ENCODE peak calls at places on chromosomes 6 and 20, in nine cellular contexts. M is A673, L is GM20000, Z is heart right ventricle, A is retinal pigment epithelial cell, V is GM12865, D is AG04450, Y is AG09319, T is stomach. O is an unnamed sample.

GRCh38 chr20:61588356-61589054 is 336.4 kb downstream of the CDH4 start:
- DNase-seq in M (no peak), L (no peak), Z (no peak), A (peak), V (no peak), D (peak), Y (no peak), T (no peak), O (no peak)

GRCh38 chr6:154682633-154683125 is 50.5 kb upstream of the SCAF8 start:
- DNase-seq in M (no peak), L (no peak), Z (no peak), A (no peak), V (no peak), D (no peak), Y (no peak), T (no peak), O (no peak)

GRCh38 chr20:3479759-3480615 is 9.2 kb downstream of the ATRN start:
- DNase-seq in M (no peak), L (no peak), Z (no peak), A (no peak), V (no peak), D (no peak), Y (no peak), T (no peak), O (no peak)

GRCh38 chr20:58973866-58974265 is 7.2 kb upstream of the NELFCD start:
- DNase-seq in M (no peak), L (no peak), Z (no peak), A (no peak), V (no peak), D (no peak), Y (no peak), T (no peak), O (no peak)

GRCh38 chr6:169252805-169253189 is 849 bp downstream of the THBS2 start:
- DNase-seq in M (peak), L (no peak), Z (no peak), A (peak), V (no peak), D (no peak), Y (no peak), T (no peak), O (no peak)

GRCh38 chr20:33789109-33789857 is 21.9 kb upstream of the CHMP4B start:
- DNase-seq in M (no peak), L (no peak), Z (peak), A (peak), V (peak), D (peak), Y (peak), T (peak), O (peak)

GRCh38 chr20:54554006-54554405 is 78.6 kb downstream of the DOK5 start:
- DNase-seq in M (no peak), L (no peak), Z (no peak), A (no peak), V (no peak), D (no peak), Y (no peak), T (no peak), O (no peak)

GRCh38 chr6:43367245-43367984 is 2.0 kb downstream of the ZNF318 start:
- DNase-seq in M (peak), L (peak), Z (no peak), A (no peak), V (no peak), D (no peak), Y (no peak), T (no peak), O (no peak)

GRCh38 chr6:21859193-21859735 is 265.7 kb downstream of the SOX4 start:
- DNase-seq in M (no peak), L (no peak), Z (no peak), A (no peak), V (no peak), D (no peak), Y (no peak), T (no peak), O (no peak)

GRCh38 chr6:82013561-82014275 is 233.8 kb downstream of the IBTK start:
- DNase-seq in M (peak), L (no peak), Z (peak), A (no peak), V (no peak), D (no peak), Y (no peak), T (no peak), O (no peak)

GRCh38 chr20:46009847-46010246 is 1.1 kb downstream of the MMP9 start:
- DNase-seq in M (no peak), L (no peak), Z (no peak), A (no peak), V (no peak), D (no peak), Y (no peak), T (no peak), O (no peak)

GRCh38 chr20:46013826-46014516 is 5.3 kb downstream of the MMP9 start:
- DNase-seq in M (peak), L (peak), Z (no peak), A (no peak), V (peak), D (no peak), Y (no peak), T (peak), O (no peak)

GRCh38 chr20:46010491-46011405 is 2.0 kb downstream of the MMP9 start:
- DNase-seq in M (no peak), L (no peak), Z (no peak), A (no peak), V (no peak), D (no peak), Y (no peak), T (no peak), O (no peak)

GRCh38 chr20:46012926-46013825 is 4.5 kb downstream of the MMP9 start:
- DNase-seq in M (no peak), L (peak), Z (no peak), A (no peak), V (no peak), D (no peak), Y (no peak), T (no peak), O (no peak)

DNA sequence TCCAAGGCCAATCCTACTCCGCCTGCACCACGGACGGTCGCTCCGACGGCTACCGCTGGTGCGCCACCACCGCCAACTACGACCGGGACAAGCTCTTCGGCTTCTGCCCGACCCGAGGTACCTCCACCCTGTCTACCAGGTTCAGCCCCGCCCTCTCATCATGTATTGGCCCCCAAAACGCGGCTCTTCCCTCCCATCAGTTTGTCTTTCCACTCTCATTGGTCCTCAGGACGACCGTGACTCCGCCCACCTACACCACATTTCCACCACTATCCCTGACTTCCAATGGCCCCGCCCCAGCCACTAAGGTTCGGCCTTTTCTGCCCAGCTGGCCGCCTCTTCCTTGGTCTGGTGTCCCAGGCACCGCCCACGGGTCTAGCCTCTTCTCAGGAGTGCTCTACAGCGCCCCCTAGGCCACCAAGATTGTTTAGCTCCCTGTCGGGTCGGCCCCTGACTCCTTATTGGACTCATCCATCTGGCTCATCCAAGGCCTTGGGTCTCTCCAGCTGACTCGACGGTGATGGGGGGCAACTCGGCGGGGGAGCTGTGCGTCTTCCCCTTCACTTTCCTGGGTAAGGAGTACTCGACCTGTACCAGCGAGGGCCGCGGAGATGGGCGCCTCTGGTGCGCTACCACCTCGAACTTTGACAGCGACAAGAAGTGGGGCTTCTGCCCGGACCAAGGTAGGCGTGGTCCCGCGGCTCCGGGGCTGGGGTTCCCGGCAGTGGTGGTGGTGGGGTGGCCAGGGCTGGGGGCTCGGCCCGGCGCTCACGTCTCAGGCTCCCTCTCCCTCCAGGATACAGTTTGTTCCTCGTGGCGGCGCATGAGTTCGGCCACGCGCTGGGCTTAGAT is 3.1 kb downstream of the MMP9 start:
- DNase-seq in M (peak), L (peak), Z (peak), A (no peak), V (peak), D (no peak), Y (no peak), T (peak), O (no peak)
- TF ChIP-seq CTCF in M (peak), L (peak), Z (peak), A (peak), V (peak), D (peak), Y (peak), T (no peak), O (peak)

GRCh38 chr6:25490018-25490865 is 161.8 kb upstream of the SCGN start:
- DNase-seq in M (peak), L (peak), Z (peak), A (no peak), V (peak), D (peak), Y (peak), T (peak), O (peak)
- TF ChIP-seq CTCF in M (peak), L (peak), Z (peak), A (peak), V (peak), D (peak), Y (peak), T (peak), O (peak)

DNA sequence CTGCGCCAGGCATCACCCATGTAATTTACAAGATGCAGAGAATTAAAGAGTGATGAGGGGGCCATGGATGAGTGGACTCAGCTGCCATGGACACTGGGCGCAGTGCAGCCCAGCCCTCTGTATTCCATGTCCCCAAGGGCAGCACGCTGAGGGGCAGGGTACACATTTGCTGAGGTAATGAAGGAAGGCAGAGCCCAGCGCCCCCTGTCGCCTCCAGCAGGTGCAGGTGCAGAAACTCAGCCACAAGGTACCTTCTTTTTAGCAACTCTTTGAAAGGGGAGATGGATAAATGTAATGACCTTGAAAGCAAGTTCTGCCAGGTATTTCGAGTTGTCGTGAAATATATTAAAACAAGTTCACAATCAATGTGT is 7.1 kb downstream of the CD93 start:
- DNase-seq in M (no peak), L (no peak), Z (no peak), A (no peak), V (peak), D (no peak), Y (no peak), T (no peak), O (no peak)
- TF ChIP-seq CTCF in M (peak), L (peak), Z (no peak), A (peak), V (peak), D (peak), Y (peak), T (no peak), O (peak)

DNA sequence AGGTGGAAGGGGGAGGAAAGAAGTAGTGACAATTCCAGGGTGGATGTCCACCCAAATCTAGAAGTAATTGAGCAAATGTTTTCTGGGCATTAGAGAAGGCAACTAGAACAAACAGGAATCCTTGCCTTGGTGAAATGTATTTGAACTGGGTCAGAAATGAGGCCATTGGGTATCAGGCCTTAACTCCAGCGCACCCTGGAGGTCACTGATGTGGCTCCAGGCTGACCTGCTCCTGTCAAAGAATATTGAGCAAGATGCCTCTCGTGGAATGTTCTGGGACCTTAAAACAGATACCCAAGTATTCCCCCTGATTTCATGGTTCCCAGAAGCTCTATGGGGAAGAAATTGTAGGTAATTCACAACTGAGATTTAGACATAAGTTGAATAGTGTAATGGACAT is 6.9 kb downstream of the HLA-DPB1 start:
- DNase-seq in M (no peak), L (peak), Z (no peak), A (no peak), V (peak), D (no peak), Y (no peak), T (peak), O (no peak)
- TF ChIP-seq CTCF in M (peak), L (peak), Z (peak), A (peak), V (peak), D (peak), Y (peak), T (peak), O (peak)

GRCh38 chr6:145755682-145756081 is 20.4 kb upstream of the EPM2A start:
- DNase-seq in M (no peak), L (no peak), Z (no peak), A (no peak), V (no peak), D (no peak), Y (no peak), T (no peak), O (no peak)

GRCh38 chr6:145756170-145756662 is 20.9 kb upstream of the EPM2A start:
- DNase-seq in M (peak), L (no peak), Z (peak), A (peak), V (no peak), D (peak), Y (peak), T (no peak), O (no peak)

GRCh38 chr6:145758086-145758485 is 22.8 kb upstream of the EPM2A start:
- DNase-seq in M (no peak), L (no peak), Z (no peak), A (no peak), V (no peak), D (no peak), Y (no peak), T (no peak), O (no peak)

GRCh38 chr6:145763742-145764141 is 28.4 kb upstream of the EPM2A start:
- DNase-seq in M (no peak), L (no peak), Z (no peak), A (no peak), V (no peak), D (no peak), Y (no peak), T (no peak), O (no peak)

DNA sequence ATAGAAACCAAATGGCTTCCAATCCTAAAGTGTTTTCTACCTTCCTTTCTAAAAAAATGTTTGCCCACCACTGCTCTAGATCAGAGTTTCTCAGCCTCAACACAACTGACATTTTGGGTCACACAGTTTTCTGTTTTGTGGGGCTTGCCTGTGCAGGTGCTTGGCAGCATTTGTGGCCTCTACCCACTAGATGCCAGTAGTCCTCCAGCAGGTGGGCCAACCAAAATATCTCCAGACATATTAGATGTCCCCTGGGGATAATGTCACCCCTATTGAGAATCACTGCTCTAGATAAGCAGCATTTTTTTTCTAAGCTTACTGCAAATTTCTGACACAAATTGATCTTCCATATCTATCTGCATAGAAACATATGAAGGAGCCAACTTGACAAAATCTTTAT is 26.3 kb upstream of the EPM2A start:
- DNase-seq in M (peak), L (no peak), Z (no peak), A (no peak), V (peak), D (no peak), Y (no peak), T (no peak), O (no peak)
- TF ChIP-seq CTCF in M (peak), L (no peak), Z (peak), A (no peak), V (peak), D (no peak), Y (no peak), T (no peak), O (peak)

GRCh38 chr6:151624481-151624880 is 130.7 kb downstream of the CCDC170 start:
- DNase-seq in M (no peak), L (no peak), Z (no peak), A (no peak), V (no peak), D (no peak), Y (no peak), T (no peak), O (no peak)
- TF ChIP-seq CTCF in M (no peak), L (no peak), Z (no peak), A (no peak), V (no peak), D (no peak), Y (no peak), T (no peak), O (no peak)